ENCODE peak calls at places on chromosomes 4 and X, in nine cellular contexts. Z is endothelial cell, L is AG04450, G is lung, D is thoracic aorta, A is ascending aorta, Y is testis, C is lower leg skin, O is WTC11. I is an unnamed sample.

GRCh38 chr4:107120661-107121060 is 84.5 kb upstream of the DKK2 start:
- DNase-seq in C (no peak), O (no peak), G (no peak), D (no peak), Z (no peak), L (no peak), Y (no peak), A (no peak), I (no peak)

GRCh38 chr4:71941001-71941400 is 90.8 kb upstream of the NPFFR2 start:
- DNase-seq in Y (peak), A (no peak), D (no peak), O (peak), C (no peak), L (no peak), G (no peak), Z (peak), I (no peak)

GRCh38 chrX:74118503-74118902 is 185.5 kb upstream of the ZCCHC13 start:
- DNase-seq in G (no peak), D (no peak), Z (no peak), O (no peak), A (no peak), L (no peak), C (no peak), Y (no peak), I (no peak)

GRCh38 chrX:21991504-21991903 is 40.6 kb upstream of the PHEX start:
- DNase-seq in A (no peak), G (no peak), D (no peak), Y (no peak), C (no peak), O (no peak), Z (no peak), L (no peak), I (no peak)

GRCh38 chrX:44484607-44485146 is 58.0 kb downstream of the FUNDC1 start:
- DNase-seq in O (no peak), Y (no peak), G (no peak), A (no peak), D (no peak), L (no peak), C (no peak), Z (no peak), I (no peak)

GRCh38 chr4:174631901-174632758 is 109.8 kb upstream of the HPGD start:
- DNase-seq in Z (no peak), L (peak), D (no peak), Y (no peak), O (no peak), G (no peak), A (no peak), C (no peak), I (no peak)

GRCh38 chr4:151896880-151897279 is 136.1 kb upstream of the GATB start:
- DNase-seq in G (no peak), O (no peak), D (no peak), L (no peak), Z (no peak), C (no peak), A (no peak), Y (no peak), I (no peak)

GRCh38 chr4:78863991-78864390 is 75.2 kb downstream of the PAQR3 start:
- DNase-seq in A (no peak), D (no peak), O (no peak), C (no peak), L (no peak), Y (no peak), Z (no peak), G (no peak), I (no peak)

GRCh38 chrX:39652336-39652735 is 445.4 kb downstream of the BCOR start:
- DNase-seq in D (no peak), L (no peak), Z (peak), Y (no peak), C (no peak), O (peak), A (no peak), G (no peak), I (no peak)

GRCh38 chrX:155768036-155768769 is 112.9 kb upstream of the VAMP7 start:
- DNase-seq in D (no peak), Z (no peak), Y (no peak), O (no peak), G (no peak), A (no peak), L (no peak), C (no peak), I (peak)

GRCh38 chr4:101953949-101954348 is 163.4 kb downstream of the BANK1 start:
- DNase-seq in Y (no peak), D (no peak), A (no peak), C (no peak), G (no peak), Z (peak), O (peak), L (peak), I (no peak)

GRCh38 chr4:37246891-37247290 is 2.3 kb downstream of the NWD2 start:
- DNase-seq in A (no peak), G (no peak), D (no peak), L (no peak), Z (no peak), Y (no peak), C (no peak), O (no peak), I (no peak)

GRCh38 chrX:24014388-24015018 is 12.5 kb downstream of the KLHL15 start:
- DNase-seq in O (no peak), Z (no peak), Y (no peak), G (no peak), A (no peak), C (no peak), L (no peak), D (no peak), I (no peak)

GRCh38 chr4:78075986-78076385 is 18.9 kb downstream of the FRAS1 start:
- DNase-seq in D (no peak), O (no peak), L (no peak), Z (no peak), Y (no peak), C (no peak), A (no peak), G (no peak), I (no peak)

GRCh38 chrX:43025806-43026205 is 247.8 kb upstream of the PPP1R2C start:
- DNase-seq in Z (no peak), Y (no peak), O (no peak), G (no peak), D (no peak), C (no peak), L (no peak), A (no peak), I (no peak)

GRCh38 chr4:145937990-145938611 is 522 bp downstream of the ZNF827 start:
- DNase-seq in Y (peak), A (no peak), D (no peak), O (peak), C (no peak), G (no peak), L (no peak), Z (peak), I (no peak)

GRCh38 chrX:119624417-119624816 is 18.2 kb upstream of the NKRF start:
- DNase-seq in O (no peak), Z (no peak), D (no peak), L (no peak), Y (no peak), A (no peak), C (no peak), G (no peak), I (no peak)

GRCh38 chrX:16712116-16712824 is at the start of gene CTPS2:
- DNase-seq in C (peak), O (peak), Y (peak), D (no peak), Z (peak), A (peak), L (no peak), G (peak), I (no peak)

GRCh38 chr4:16573744-16574143 is 324.7 kb downstream of the LDB2 start:
- DNase-seq in C (no peak), Z (no peak), O (no peak), L (peak), D (no peak), A (peak), Y (peak), G (no peak), I (no peak)

GRCh38 chr4:55107054-55107453 is 18.3 kb downstream of the KDR start:
- DNase-seq in Y (no peak), L (no peak), O (no peak), G (no peak), Z (no peak), A (no peak), D (no peak), C (no peak), I (no peak)

DNA sequence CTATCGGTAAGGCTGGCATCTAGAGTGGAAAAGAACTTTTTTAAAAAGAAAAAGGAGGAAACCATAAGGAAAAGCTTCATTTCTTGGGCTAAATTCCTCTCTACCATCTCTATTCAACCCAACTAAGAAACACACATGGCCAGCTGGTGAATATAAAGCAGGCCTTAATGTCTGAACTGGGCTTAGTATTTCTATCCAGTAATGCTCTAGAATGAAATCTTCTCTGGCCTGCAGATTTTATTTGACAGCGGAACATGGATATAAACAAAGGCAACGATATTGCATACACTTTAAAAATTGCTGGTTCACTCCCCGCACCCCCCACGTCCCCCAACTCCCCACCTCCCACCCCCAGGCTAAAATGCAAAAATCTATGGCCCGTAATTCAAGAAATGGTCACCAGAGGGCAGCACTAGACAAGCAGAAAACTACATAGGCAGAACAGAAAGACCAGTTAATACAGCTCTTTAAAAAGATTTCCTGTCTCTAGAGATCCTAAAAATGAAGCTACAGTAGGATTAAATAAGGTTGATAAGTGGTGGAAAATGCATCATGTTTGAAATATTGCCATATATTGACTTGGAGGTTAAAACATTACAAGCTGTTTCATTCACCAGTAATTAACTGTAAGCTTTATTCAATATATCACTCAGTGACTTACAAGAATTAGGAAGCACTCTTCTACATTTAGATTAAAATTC is 155.2 kb upstream of the GALNT7 start:
- DNase-seq in C (no peak), Z (peak), G (peak), A (peak), L (no peak), Y (peak), O (peak), D (no peak), I (no peak)
- TF ChIP-seq CTCF in C (no peak), Z (peak), G (peak), A (peak), L (peak), Y (peak), O (peak), D (peak), I (peak)

GRCh38 chr4:113684534-113685091 is 76.9 kb downstream of the CAMK2D start:
- DNase-seq in O (peak), Z (no peak), Y (peak), L (no peak), G (no peak), A (peak), D (peak), C (no peak), I (no peak)
- TF ChIP-seq CTCF in O (no peak), Z (no peak), Y (no peak), L (peak), G (no peak), A (peak), D (peak), C (no peak), I (no peak)

GRCh38 chrX:125137521-125137920 is 182.2 kb upstream of the TEX13C start:
- DNase-seq in D (no peak), A (no peak), Z (no peak), C (no peak), L (no peak), Y (no peak), O (no peak), G (no peak), I (no peak)

GRCh38 chrX:125131146-125131545 is 188.5 kb upstream of the TEX13C start:
- DNase-seq in Y (no peak), Z (no peak), O (no peak), D (no peak), G (no peak), C (no peak), A (no peak), L (no peak), I (no peak)

DNA sequence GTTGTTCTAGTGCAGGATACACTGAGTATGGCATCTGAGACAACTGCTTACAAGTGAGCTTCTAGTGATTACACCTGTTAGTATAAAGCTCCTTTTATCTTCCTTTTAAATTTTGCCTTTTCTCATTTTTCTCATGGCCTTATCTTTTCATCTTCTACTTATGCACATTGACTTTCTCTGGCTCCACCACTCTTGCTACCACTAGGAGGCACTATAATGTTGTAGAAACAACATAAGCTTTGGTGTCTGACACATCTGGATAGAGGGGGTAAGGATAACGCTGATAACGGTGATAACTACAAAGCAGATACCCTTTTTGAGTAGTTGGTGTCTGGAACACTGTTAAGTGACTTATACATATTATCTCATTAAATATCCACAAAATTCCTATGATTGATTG is 187.4 kb upstream of the TEX13C start:
- DNase-seq in A (no peak), L (no peak), Z (no peak), G (no peak), O (no peak), D (no peak), Y (no peak), C (no peak), I (no peak)
- TF ChIP-seq CTCF in A (no peak), L (peak), Z (peak), G (no peak), O (peak), D (no peak), Y (no peak), C (no peak), I (peak)

GRCh38 chr4:139167774-139168444 is 9.1 kb downstream of the ELF2 start:
- DNase-seq in Z (no peak), L (no peak), Y (no peak), O (no peak), A (no peak), D (no peak), C (no peak), G (no peak), I (no peak)
- TF ChIP-seq CTCF in Z (peak), L (peak), Y (peak), O (no peak), A (peak), D (peak), C (no peak), G (peak), I (peak)